ENCODE peak calls at places on chromosomes 1 and 21, in ten cellular contexts. F is OCI-LY7, T is thoracic aorta, G is mammary epithelial cell, J is PC-9, A is psoas muscle, Z is heart right ventricle, S is sigmoid colon, Q is testis, W is WERI-Rb-1. B is an unnamed sample.

GRCh38 chr21:37341254-37341960 is 25.2 kb upstream of the DYRK1A start:
- DNase-seq in Q (no peak), T (no peak), G (peak), J (peak), A (no peak), Z (no peak), W (no peak), S (no peak), F (no peak), B (no peak)

GRCh38 chr1:178862864-178863263 is 8.0 kb downstream of the ANGPTL1 start:
- DNase-seq in S (no peak), Z (no peak), W (no peak), Q (no peak), F (no peak), T (no peak), A (no peak), J (no peak), G (no peak), B (no peak)

GRCh38 chr1:208165659-208166058 is 78.5 kb downstream of the PLXNA2 start:
- DNase-seq in W (peak), Z (no peak), J (no peak), Q (no peak), F (no peak), A (no peak), S (peak), G (peak), T (no peak), B (no peak)

GRCh38 chr1:55015731-55016620 is 17.2 kb downstream of the BSND start:
- DNase-seq in Z (no peak), A (no peak), J (no peak), W (no peak), G (no peak), S (no peak), F (no peak), Q (no peak), T (no peak), B (no peak)

GRCh38 chr1:246107516-246108277 is 399.4 kb downstream of the SMYD3 start:
- DNase-seq in A (no peak), Q (no peak), S (no peak), Z (no peak), G (no peak), F (no peak), W (no peak), J (no peak), T (no peak), B (no peak)

GRCh38 chr1:26391450-26391849 is 18.9 kb upstream of the ZNF683 start:
- DNase-seq in S (no peak), T (no peak), F (peak), A (no peak), G (peak), J (peak), Q (no peak), W (peak), Z (no peak), B (no peak)

GRCh38 chr21:36433011-36433709 is 46.8 kb downstream of the CLDN14 start:
- DNase-seq in S (no peak), T (no peak), F (no peak), Z (no peak), G (no peak), J (no peak), Q (no peak), A (no peak), W (no peak), B (no peak)

GRCh38 chr21:41519806-41520559 is 12.0 kb upstream of the TMPRSS2 start:
- DNase-seq in S (no peak), G (no peak), J (no peak), T (no peak), Z (no peak), W (no peak), F (no peak), A (no peak), Q (no peak), B (no peak)

GRCh38 chr1:235454021-235454420 is 50.2 kb downstream of the B3GALNT2 start:
- DNase-seq in T (no peak), A (no peak), Q (no peak), F (no peak), W (no peak), J (no peak), S (no peak), Z (no peak), G (no peak), B (no peak)

GRCh38 chr1:89870998-89871397 is 50.2 kb downstream of the LRRC8D start:
- DNase-seq in W (no peak), F (no peak), J (peak), T (no peak), A (no peak), S (no peak), Z (no peak), G (no peak), Q (no peak), B (no peak)

GRCh38 chr1:97006044-97006676 is 284.6 kb downstream of the PTBP2 start:
- DNase-seq in S (no peak), A (no peak), G (peak), Q (peak), W (no peak), T (no peak), J (no peak), Z (no peak), F (no peak), B (no peak)

GRCh38 chr21:46557919-46558392 is 46.9 kb downstream of the S100B start:
- DNase-seq in S (no peak), G (no peak), F (no peak), Q (no peak), A (peak), T (no peak), J (no peak), Z (no peak), W (no peak), B (peak)

GRCh38 chr1:25099343-25099951 is 132.9 kb downstream of the SYF2 start:
- DNase-seq in A (peak), J (no peak), Q (peak), G (no peak), T (no peak), F (peak), Z (no peak), W (peak), S (no peak), B (no peak)

GRCh38 chr1:30039354-30040080 is 683.9 kb downstream of the MATN1 start:
- DNase-seq in A (no peak), J (no peak), F (no peak), W (no peak), G (no peak), Z (no peak), T (no peak), Q (no peak), S (no peak), B (no peak)

GRCh38 chr1:25232027-25232865 is at the start of gene SYF2:
- DNase-seq in W (peak), S (peak), A (peak), Q (peak), G (peak), J (peak), Z (peak), T (peak), F (peak), B (peak)

GRCh38 chr21:43812139-43812821 is 22.9 kb downstream of the RRP1 start:
- DNase-seq in G (peak), T (no peak), A (peak), W (no peak), S (no peak), Z (no peak), Q (no peak), F (no peak), J (no peak), B (no peak)

GRCh38 chr1:162060314-162060713 is 9.2 kb upstream of the NOS1AP start:
- DNase-seq in W (no peak), F (no peak), S (no peak), T (no peak), Q (no peak), G (no peak), J (no peak), A (no peak), Z (no peak), B (no peak)

GRCh38 chr1:245215071-245215470 is 60.3 kb downstream of the KIF26B start:
- DNase-seq in Z (no peak), Q (no peak), J (no peak), A (no peak), F (no peak), G (no peak), T (no peak), W (no peak), S (no peak), B (no peak)

GRCh38 chr1:161115132-161115711 is 2.6 kb downstream of the PFDN2 start:
- DNase-seq in J (peak), T (no peak), G (peak), F (no peak), Q (no peak), Z (no peak), W (no peak), A (peak), S (no peak), B (no peak)

GRCh38 chr1:28864695-28865094 is 49.7 kb upstream of the EPB41 start:
- DNase-seq in J (no peak), F (no peak), G (no peak), A (no peak), T (no peak), S (no peak), W (peak), Q (no peak), Z (no peak), B (no peak)

GRCh38 chr1:207018707-207019106 is 13.8 kb downstream of the C1orf116 start:
- DNase-seq in W (no peak), F (no peak), A (no peak), Q (no peak), S (no peak), T (no peak), Z (no peak), J (no peak), G (no peak), B (no peak)

GRCh38 chr21:16509466-16509865 is 779.7 kb downstream of the USP25 start:
- DNase-seq in A (no peak), T (no peak), G (no peak), J (no peak), Q (no peak), Z (no peak), W (no peak), F (no peak), S (no peak), B (no peak)

GRCh38 chr1:168223681-168224515 is 1.9 kb upstream of the SFT2D2 start:
- DNase-seq in G (no peak), J (peak), A (no peak), T (no peak), Z (no peak), S (no peak), Q (no peak), W (no peak), F (no peak), B (no peak)

GRCh38 chr1:51956528-51957509 is 33.7 kb downstream of the RAB3B start:
- DNase-seq in G (peak), S (no peak), J (no peak), Q (no peak), Z (no peak), F (no peak), A (no peak), W (no peak), T (no peak), B (no peak)

GRCh38 chr21:16829532-16829931 is 683.3 kb upstream of the CXADR start:
- DNase-seq in S (no peak), Z (no peak), J (no peak), T (no peak), W (no peak), G (no peak), F (no peak), Q (no peak), A (no peak), B (no peak)

GRCh38 chr21:35102488-35103407 is 53.6 kb upstream of the RUNX1 start:
- DNase-seq in T (peak), J (no peak), A (peak), F (peak), W (no peak), S (peak), Z (peak), G (peak), Q (peak), B (no peak)

DNA sequence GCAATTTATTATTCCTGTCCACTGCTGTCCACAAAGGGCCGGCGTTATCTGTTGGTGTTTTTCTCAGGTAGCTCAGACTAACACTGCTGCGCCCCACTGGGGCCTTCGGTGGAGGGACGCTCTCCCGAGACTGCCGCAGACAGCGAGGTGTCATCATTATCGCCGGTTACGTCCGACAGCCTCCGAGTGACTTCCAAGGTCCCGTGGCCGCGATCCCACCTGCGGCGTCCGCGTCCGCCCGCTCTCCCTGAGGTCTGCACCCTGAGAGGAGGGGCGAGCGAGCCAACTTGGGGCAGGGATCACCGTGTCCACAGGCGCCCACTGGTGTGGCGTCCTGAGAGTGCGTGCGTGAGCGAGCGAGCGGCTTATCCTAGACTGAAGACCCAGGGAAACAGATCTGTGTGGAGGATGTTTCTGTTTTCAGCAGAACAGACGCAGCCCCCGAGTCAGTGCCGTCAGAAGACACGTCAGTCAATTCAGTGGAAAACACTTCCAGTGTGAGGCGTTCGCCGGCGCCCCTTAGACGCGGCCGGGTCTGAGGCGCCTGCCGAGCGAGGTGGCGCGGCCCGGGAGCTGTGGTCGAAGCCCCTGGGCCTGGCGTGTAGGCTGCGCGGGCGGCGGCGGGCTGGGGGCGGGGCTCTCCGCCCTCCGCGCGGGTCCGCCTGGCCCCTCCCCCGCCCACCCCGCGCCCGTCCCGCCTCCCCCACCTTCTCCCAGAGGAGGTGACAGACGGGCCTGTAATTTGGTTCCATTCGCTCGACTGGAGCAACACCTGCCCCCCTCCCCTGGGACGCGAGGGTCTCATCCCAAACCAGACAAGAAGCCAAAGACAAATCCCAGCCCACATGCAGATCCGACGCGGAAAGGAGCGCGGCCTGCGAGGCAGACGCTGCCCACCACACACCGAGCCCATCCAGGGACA is 12.6 kb downstream of the NHLH2 start:
- DNase-seq in A (no peak), F (no peak), T (no peak), S (peak), J (no peak), G (no peak), Z (no peak), Q (peak), W (peak), B (no peak)
- TF ChIP-seq CTCF in A (no peak), F (no peak), T (no peak), S (no peak), J (no peak), G (no peak), Z (no peak), Q (no peak), W (no peak), B (no peak)

DNA sequence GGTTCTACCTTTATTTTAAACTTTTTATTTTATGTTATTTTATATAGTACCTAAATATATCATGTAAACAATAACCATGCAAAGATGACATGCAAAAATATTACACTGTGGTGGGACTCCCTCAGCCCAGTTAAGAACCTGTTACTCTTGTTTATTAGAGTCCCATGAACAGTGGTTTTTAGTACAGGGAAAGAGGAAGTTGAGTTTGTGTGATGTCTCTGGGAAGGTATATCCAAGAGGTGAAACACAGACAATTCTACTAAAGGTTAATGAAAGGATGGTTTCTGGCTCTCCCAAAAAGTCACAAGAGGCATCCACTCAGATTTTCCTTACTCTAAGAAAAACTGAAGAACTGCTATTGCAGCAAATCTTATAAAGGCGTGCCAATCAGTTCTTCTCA is 20.0 kb downstream of the GFI1 start:
- DNase-seq in S (no peak), J (no peak), W (no peak), G (no peak), Z (no peak), Q (no peak), F (no peak), T (no peak), A (no peak), B (no peak)
- H3K27ac ChIP-seq in S (no peak), J (no peak), W (no peak), G (no peak), Z (no peak), Q (no peak), F (no peak), T (no peak), A (no peak), B (no peak)

GRCh38 chr1:46153732-46154131 is 21.2 kb upstream of the TSPAN1 start:
- DNase-seq in A (no peak), T (no peak), Q (no peak), J (no peak), W (no peak), G (no peak), S (no peak), Z (no peak), F (no peak), B (no peak)

GRCh38 chr1:46157916-46158311 is 17.0 kb upstream of the TSPAN1 start:
- DNase-seq in W (no peak), T (no peak), A (no peak), J (no peak), Z (no peak), G (no peak), S (no peak), Q (no peak), F (no peak), B (no peak)

GRCh38 chr1:46160212-46160611 is 14.7 kb upstream of the TSPAN1 start:
- DNase-seq in Z (no peak), A (no peak), Q (no peak), S (no peak), F (no peak), J (no peak), T (no peak), W (no peak), G (no peak), B (no peak)

GRCh38 chr1:46158312-46159281 is 16.3 kb upstream of the TSPAN1 start:
- DNase-seq in F (no peak), Q (no peak), J (no peak), G (no peak), S (no peak), A (no peak), T (no peak), Z (no peak), W (no peak), B (no peak)

GRCh38 chr1:46159516-46159915 is 15.4 kb upstream of the TSPAN1 start:
- DNase-seq in G (no peak), A (no peak), W (no peak), S (no peak), Z (no peak), F (peak), T (no peak), Q (no peak), J (no peak), B (no peak)
- H3K4me3 ChIP-seq in G (no peak), A (no peak), W (no peak), S (no peak), Z (no peak), F (no peak), T (no peak), Q (no peak), J (no peak), B (no peak)

DNA sequence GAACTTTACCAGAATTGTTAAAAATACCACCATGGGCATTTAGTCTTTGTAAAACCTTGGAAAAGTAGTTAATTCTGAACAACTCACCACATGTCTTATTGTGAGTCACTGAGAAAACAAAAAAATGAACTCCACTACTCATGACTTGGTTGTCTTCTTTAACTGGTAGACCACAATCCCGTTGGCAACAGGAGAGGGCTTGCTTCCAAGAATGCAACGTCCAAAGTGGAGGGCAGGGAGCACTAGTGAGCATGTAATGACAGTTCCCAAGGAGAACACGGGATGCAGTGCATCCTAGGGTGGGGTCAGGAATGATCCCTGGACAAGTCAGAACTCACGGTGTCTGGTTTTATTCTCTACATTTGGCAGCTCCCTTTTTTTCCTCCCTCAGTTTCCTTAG is 15.2 kb upstream of the HMCN1 start:
- DNase-seq in S (no peak), T (no peak), Q (peak), G (peak), Z (peak), J (no peak), A (no peak), F (no peak), W (peak), B (no peak)
- TF ChIP-seq CTCF in S (no peak), T (no peak), Q (no peak), G (peak), Z (no peak), J (no peak), A (no peak), F (no peak), W (peak), B (no peak)